ENCODE peak calls at places on chromosomes 7 and 10, in six cellular contexts. One of them, this sample, is unnamed. For H3K36me3 and H3K4me1, the result is how much of the 10 kb centered on the place peaks cover.

GRCh38 chr10:130455791-130456190 is 319.6 kb downstream of the GLRX3 start:
- DNase-seq in fibroblast of lung: no peak
- DNase-seq in left ventricle myocardium inferior: no peak
- DNase-seq in neural progenitor cell: no peak
- DNase-seq in uterus: no peak
- DNase-seq in kidney: no peak
- DNase-seq in this sample: no peak

GRCh38 chr7:138095972-138096935 is 20.0 kb downstream of the AKR1D1 start:
- DNase-seq in fibroblast of lung: no peak
- DNase-seq in left ventricle myocardium inferior: no peak
- DNase-seq in neural progenitor cell: no peak
- DNase-seq in uterus: no peak
- DNase-seq in kidney: no peak
- DNase-seq in this sample: no peak

GRCh38 chr10:117721883-117722282 is 179.3 kb downstream of the EMX2 start:
- DNase-seq in fibroblast of lung: no peak
- DNase-seq in left ventricle myocardium inferior: no peak
- DNase-seq in neural progenitor cell: peak
- DNase-seq in uterus: no peak
- DNase-seq in kidney: no peak
- DNase-seq in this sample: no peak

GRCh38 chr10:73841526-73842285 is 30.3 kb upstream of the NDST2 start:
- DNase-seq in fibroblast of lung: peak
- DNase-seq in left ventricle myocardium inferior: no peak
- DNase-seq in neural progenitor cell: no peak
- DNase-seq in uterus: no peak
- DNase-seq in kidney: no peak
- DNase-seq in this sample: no peak

GRCh38 chr10:33094263-33095051 is 136.4 kb upstream of the ITGB1 start:
- DNase-seq in fibroblast of lung: no peak
- DNase-seq in left ventricle myocardium inferior: peak
- DNase-seq in neural progenitor cell: no peak
- DNase-seq in uterus: no peak
- DNase-seq in kidney: no peak
- DNase-seq in this sample: peak

GRCh38 chr7:70776627-70777101 is 355.3 kb upstream of the GALNT17 start:
- DNase-seq in fibroblast of lung: no peak
- DNase-seq in left ventricle myocardium inferior: no peak
- DNase-seq in neural progenitor cell: no peak
- DNase-seq in uterus: peak
- DNase-seq in kidney: no peak
- DNase-seq in this sample: no peak

GRCh38 chr7:87747681-87748080 is 119.5 kb downstream of the RUNDC3B start:
- DNase-seq in fibroblast of lung: no peak
- DNase-seq in left ventricle myocardium inferior: no peak
- DNase-seq in neural progenitor cell: no peak
- DNase-seq in uterus: no peak
- DNase-seq in kidney: no peak
- DNase-seq in this sample: peak

GRCh38 chr7:22561895-22562593 is 62.1 kb upstream of the STEAP1B start:
- DNase-seq in fibroblast of lung: no peak
- DNase-seq in left ventricle myocardium inferior: no peak
- DNase-seq in neural progenitor cell: no peak
- DNase-seq in uterus: no peak
- DNase-seq in kidney: no peak
- DNase-seq in this sample: no peak

GRCh38 chr7:23205861-23206510 is 24.1 kb downstream of the NUP42 start:
- DNase-seq in fibroblast of lung: no peak
- DNase-seq in left ventricle myocardium inferior: no peak
- DNase-seq in neural progenitor cell: no peak
- DNase-seq in uterus: peak
- DNase-seq in kidney: peak
- DNase-seq in this sample: no peak

GRCh38 chr7:55980266-55980665 is 15.9 kb downstream of the NIPSNAP2 start:
- DNase-seq in fibroblast of lung: no peak
- DNase-seq in left ventricle myocardium inferior: no peak
- DNase-seq in neural progenitor cell: no peak
- DNase-seq in uterus: no peak
- DNase-seq in kidney: no peak
- DNase-seq in this sample: no peak

GRCh38 chr10:23015021-23015707 is 80.2 kb upstream of the MSRB2 start:
- DNase-seq in fibroblast of lung: no peak
- DNase-seq in left ventricle myocardium inferior: no peak
- DNase-seq in neural progenitor cell: no peak
- DNase-seq in uterus: no peak
- DNase-seq in kidney: no peak
- DNase-seq in this sample: no peak

GRCh38 chr10:43295436-43295835 is 28.6 kb upstream of the RASGEF1A start:
- DNase-seq in fibroblast of lung: no peak
- DNase-seq in left ventricle myocardium inferior: no peak
- DNase-seq in neural progenitor cell: no peak
- DNase-seq in uterus: no peak
- DNase-seq in kidney: no peak
- DNase-seq in this sample: no peak

GRCh38 chr7:15749631-15750030 is 63.1 kb upstream of the MEOX2 start:
- DNase-seq in fibroblast of lung: no peak
- DNase-seq in left ventricle myocardium inferior: no peak
- DNase-seq in neural progenitor cell: no peak
- DNase-seq in uterus: no peak
- DNase-seq in kidney: no peak
- DNase-seq in this sample: no peak

GRCh38 chr10:7610651-7611389 is 55.9 kb downstream of the ITIH5 start:
- DNase-seq in fibroblast of lung: peak
- DNase-seq in left ventricle myocardium inferior: peak
- DNase-seq in neural progenitor cell: no peak
- DNase-seq in uterus: peak
- DNase-seq in kidney: no peak
- DNase-seq in this sample: peak

GRCh38 chr10:19658131-19658530 is 158.1 kb upstream of the PLXDC2 start:
- DNase-seq in fibroblast of lung: no peak
- DNase-seq in left ventricle myocardium inferior: no peak
- DNase-seq in neural progenitor cell: no peak
- DNase-seq in uterus: no peak
- DNase-seq in kidney: no peak
- DNase-seq in this sample: no peak

DNA sequence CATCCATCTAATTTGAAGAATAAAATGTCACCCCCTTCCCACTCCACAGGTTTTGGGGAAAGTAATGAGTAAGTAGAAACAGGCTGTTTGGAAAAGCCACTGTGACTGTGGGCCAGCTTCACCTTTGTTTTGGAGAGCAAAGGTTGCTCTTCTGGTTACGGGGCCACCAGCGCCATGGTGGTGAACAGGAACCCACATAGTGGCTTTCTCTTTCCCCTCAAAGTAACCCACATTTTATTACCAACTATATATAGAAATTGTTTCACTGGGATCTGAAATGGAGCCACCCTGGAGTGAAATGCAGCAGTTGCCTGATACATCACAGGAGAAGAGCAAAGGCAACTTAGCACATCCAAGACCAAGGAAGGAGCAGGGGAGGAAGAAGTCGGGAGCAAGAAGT is 112.3 kb upstream of the EFCAB10 start:
- DNase-seq in fibroblast of lung: no peak
- DNase-seq in left ventricle myocardium inferior: no peak
- DNase-seq in neural progenitor cell: no peak
- DNase-seq in uterus: no peak
- DNase-seq in kidney: no peak
- DNase-seq in this sample: no peak
- H3K4me3 ChIP-seq in fibroblast of lung: no peak
- H3K4me3 ChIP-seq in left ventricle myocardium inferior: no peak
- H3K4me3 ChIP-seq in neural progenitor cell: no peak
- H3K4me3 ChIP-seq in uterus: no peak
- H3K4me3 ChIP-seq in kidney: no peak
- H3K4me3 ChIP-seq in this sample: no peak

DNA sequence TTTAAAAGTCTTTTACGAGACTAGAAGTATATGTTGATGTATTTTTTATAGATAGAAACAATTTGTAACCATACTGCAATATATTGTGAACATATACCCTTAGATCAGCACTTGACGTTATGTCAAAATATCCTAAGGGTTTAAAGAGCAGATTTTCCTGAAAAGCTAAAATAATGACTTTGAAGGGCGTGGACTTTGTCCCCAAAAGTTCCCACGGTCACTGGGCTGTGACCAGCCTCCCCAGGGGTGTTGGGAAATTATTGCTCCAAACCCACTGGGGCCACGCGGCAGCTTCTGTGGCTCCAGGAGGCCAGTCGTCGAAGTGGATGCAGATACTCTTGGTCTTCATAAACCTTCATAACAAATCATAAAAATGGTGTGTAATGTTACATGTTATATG is 29.9 kb downstream of the DNAJB6 start:
- DNase-seq in fibroblast of lung: no peak
- DNase-seq in left ventricle myocardium inferior: no peak
- DNase-seq in neural progenitor cell: no peak
- DNase-seq in uterus: no peak
- DNase-seq in kidney: no peak
- DNase-seq in this sample: no peak
- H3K36me3 ChIP-seq in fibroblast of lung: under half
- H3K36me3 ChIP-seq in left ventricle myocardium inferior: half or more
- H3K36me3 ChIP-seq in neural progenitor cell: under half
- H3K36me3 ChIP-seq in uterus: under half
- H3K36me3 ChIP-seq in kidney: under half
- H3K36me3 ChIP-seq in this sample: half or more

GRCh38 chr7:74479066-74479781 is 25.5 kb downstream of the GTF2IRD1 start:
- DNase-seq in fibroblast of lung: peak
- DNase-seq in left ventricle myocardium inferior: peak
- DNase-seq in neural progenitor cell: no peak
- DNase-seq in uterus: peak
- DNase-seq in kidney: peak
- DNase-seq in this sample: no peak
- H3K4me1 ChIP-seq in fibroblast of lung: under half
- H3K4me1 ChIP-seq in left ventricle myocardium inferior: half or more
- H3K4me1 ChIP-seq in neural progenitor cell: under half
- H3K4me1 ChIP-seq in uterus: under half
- H3K4me1 ChIP-seq in kidney: under half
- H3K4me1 ChIP-seq in this sample: half or more

DNA sequence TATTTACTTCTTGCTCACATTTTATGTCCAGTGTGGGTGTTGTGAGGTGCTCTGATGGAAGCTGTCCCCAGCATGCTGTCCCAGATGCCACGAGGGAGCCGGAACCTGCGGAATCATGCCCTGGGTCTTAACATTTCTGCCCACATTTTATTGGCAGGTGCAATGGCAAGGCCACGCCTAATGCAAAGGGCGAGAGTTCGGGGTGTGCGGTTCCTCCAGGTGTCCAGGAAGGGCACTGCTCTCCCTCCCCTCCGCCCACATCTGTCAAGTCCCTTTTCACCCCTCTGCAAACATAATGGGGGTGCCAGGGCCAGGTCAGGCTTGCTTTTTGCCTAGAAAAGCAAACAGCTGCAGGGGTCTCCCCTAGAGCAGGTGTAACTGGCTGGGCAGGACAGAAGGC is 16.4 kb downstream of the PDAP1 start:
- DNase-seq in fibroblast of lung: no peak
- DNase-seq in left ventricle myocardium inferior: no peak
- DNase-seq in neural progenitor cell: no peak
- DNase-seq in uterus: no peak
- DNase-seq in kidney: no peak
- DNase-seq in this sample: no peak
- H3K4me3 ChIP-seq in fibroblast of lung: no peak
- H3K4me3 ChIP-seq in left ventricle myocardium inferior: peak
- H3K4me3 ChIP-seq in neural progenitor cell: peak
- H3K4me3 ChIP-seq in uterus: no peak
- H3K4me3 ChIP-seq in kidney: peak
- H3K4me3 ChIP-seq in this sample: no peak

GRCh38 chr7:130024390-130024789 is 26.8 kb downstream of the ZC3HC1 start:
- DNase-seq in fibroblast of lung: no peak
- DNase-seq in left ventricle myocardium inferior: no peak
- DNase-seq in neural progenitor cell: no peak
- DNase-seq in uterus: no peak
- DNase-seq in kidney: no peak
- DNase-seq in this sample: no peak

GRCh38 chr7:130020434-130020833 is 30.7 kb downstream of the ZC3HC1 start:
- DNase-seq in fibroblast of lung: no peak
- DNase-seq in left ventricle myocardium inferior: no peak
- DNase-seq in neural progenitor cell: no peak
- DNase-seq in uterus: no peak
- DNase-seq in kidney: no peak
- DNase-seq in this sample: peak

GRCh38 chr7:130022623-130023175 is 28.5 kb downstream of the ZC3HC1 start:
- DNase-seq in fibroblast of lung: no peak
- DNase-seq in left ventricle myocardium inferior: no peak
- DNase-seq in neural progenitor cell: no peak
- DNase-seq in uterus: no peak
- DNase-seq in kidney: no peak
- DNase-seq in this sample: no peak

GRCh38 chr7:130022115-130022514 is 29.1 kb downstream of the ZC3HC1 start:
- DNase-seq in fibroblast of lung: no peak
- DNase-seq in left ventricle myocardium inferior: peak
- DNase-seq in neural progenitor cell: no peak
- DNase-seq in uterus: no peak
- DNase-seq in kidney: no peak
- DNase-seq in this sample: no peak

GRCh38 chr7:130021105-130021834 is 29.9 kb downstream of the ZC3HC1 start:
- DNase-seq in fibroblast of lung: no peak
- DNase-seq in left ventricle myocardium inferior: peak
- DNase-seq in neural progenitor cell: no peak
- DNase-seq in uterus: no peak
- DNase-seq in kidney: no peak
- DNase-seq in this sample: peak
- H3K36me3 ChIP-seq in fibroblast of lung: under half
- H3K36me3 ChIP-seq in left ventricle myocardium inferior: half or more
- H3K36me3 ChIP-seq in neural progenitor cell: under half
- H3K36me3 ChIP-seq in uterus: under half
- H3K36me3 ChIP-seq in kidney: under half
- H3K36me3 ChIP-seq in this sample: half or more

GRCh38 chr7:51027256-51028127 is 244.8 kb upstream of the GRB10 start:
- DNase-seq in fibroblast of lung: no peak
- DNase-seq in left ventricle myocardium inferior: no peak
- DNase-seq in neural progenitor cell: no peak
- DNase-seq in uterus: no peak
- DNase-seq in kidney: no peak
- DNase-seq in this sample: no peak
- H3K4me1 ChIP-seq in fibroblast of lung: under half
- H3K4me1 ChIP-seq in left ventricle myocardium inferior: under half
- H3K4me1 ChIP-seq in neural progenitor cell: under half
- H3K4me1 ChIP-seq in uterus: under half
- H3K4me1 ChIP-seq in kidney: under half
- H3K4me1 ChIP-seq in this sample: under half

GRCh38 chr7:154693646-154694045 is 309.3 kb downstream of the PAXIP1 start:
- DNase-seq in fibroblast of lung: no peak
- DNase-seq in left ventricle myocardium inferior: no peak
- DNase-seq in neural progenitor cell: no peak
- DNase-seq in uterus: no peak
- DNase-seq in kidney: no peak
- DNase-seq in this sample: no peak
- H3K4me3 ChIP-seq in fibroblast of lung: no peak
- H3K4me3 ChIP-seq in left ventricle myocardium inferior: no peak
- H3K4me3 ChIP-seq in neural progenitor cell: no peak
- H3K4me3 ChIP-seq in uterus: no peak
- H3K4me3 ChIP-seq in kidney: no peak
- H3K4me3 ChIP-seq in this sample: no peak

DNA sequence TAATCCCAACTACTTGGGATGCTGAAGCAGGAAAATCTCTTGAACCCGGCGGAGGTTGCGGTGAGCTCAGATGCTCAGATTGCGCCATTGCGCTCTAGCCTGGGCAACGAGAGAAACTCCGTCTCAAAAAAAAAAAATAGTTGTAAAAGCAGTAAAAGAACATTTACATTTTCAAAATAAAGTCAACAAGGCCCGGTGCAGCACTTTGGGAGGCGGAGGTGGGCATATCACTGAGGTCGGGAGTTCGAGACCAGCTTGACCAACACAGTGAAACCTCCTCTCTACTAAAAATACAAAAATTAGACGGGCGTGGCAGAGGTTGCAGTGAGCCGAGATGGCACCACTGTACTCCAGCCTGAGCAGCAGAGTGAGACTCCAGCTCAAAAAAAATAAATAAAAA is 4.0 kb downstream of the CCAR1 start:
- DNase-seq in fibroblast of lung: no peak
- DNase-seq in left ventricle myocardium inferior: no peak
- DNase-seq in neural progenitor cell: no peak
- DNase-seq in uterus: no peak
- DNase-seq in kidney: no peak
- DNase-seq in this sample: no peak
- H3K36me3 ChIP-seq in fibroblast of lung: under half
- H3K36me3 ChIP-seq in left ventricle myocardium inferior: half or more
- H3K36me3 ChIP-seq in neural progenitor cell: under half
- H3K36me3 ChIP-seq in uterus: under half
- H3K36me3 ChIP-seq in kidney: under half
- H3K36me3 ChIP-seq in this sample: under half